ENCODE peak calls at places on chromosomes 4 and X, in ten cellular contexts. One of them, this sample, is unnamed.

GRCh38 chr4:53100801-53101581 is 238.9 kb downstream of the RASL11B start:
- DNase-seq in small intestine: no peak
- DNase-seq in skeletal muscle cell: peak
- DNase-seq in HEK293T: no peak
- DNase-seq in stimulated activated CD8-positive, alpha-beta memory T cell treated with anti-CD3 and anti-CD28 coated beads, Interleukin-15, amount 100 ng/mL, for 4 hours: no peak
- DNase-seq in GM19239: no peak
- DNase-seq in T-helper 2 cell: no peak
- DNase-seq in H1: no peak
- DNase-seq in activated naive CD8-positive, alpha-beta T cell treated with anti-CD3 and anti-CD28 coated beads, Interleukin-2, amount 10 ng/mL, durations not matched to agents 7 days and 5 days: no peak
- DNase-seq in SW480: no peak
- DNase-seq in this sample: no peak

GRCh38 chrX:64580035-64580434 is 184.8 kb upstream of the MTMR8 start:
- DNase-seq in small intestine: no peak
- DNase-seq in skeletal muscle cell: no peak
- DNase-seq in HEK293T: no peak
- DNase-seq in stimulated activated CD8-positive, alpha-beta memory T cell treated with anti-CD3 and anti-CD28 coated beads, Interleukin-15, amount 100 ng/mL, for 4 hours: no peak
- DNase-seq in GM19239: no peak
- DNase-seq in T-helper 2 cell: no peak
- DNase-seq in H1: no peak
- DNase-seq in activated naive CD8-positive, alpha-beta T cell treated with anti-CD3 and anti-CD28 coated beads, Interleukin-2, amount 10 ng/mL, durations not matched to agents 7 days and 5 days: no peak
- DNase-seq in SW480: no peak
- DNase-seq in this sample: no peak

GRCh38 chr4:152815078-152815477 is 35.3 kb downstream of the ARFIP1 start:
- DNase-seq in small intestine: no peak
- DNase-seq in skeletal muscle cell: peak
- DNase-seq in HEK293T: no peak
- DNase-seq in stimulated activated CD8-positive, alpha-beta memory T cell treated with anti-CD3 and anti-CD28 coated beads, Interleukin-15, amount 100 ng/mL, for 4 hours: no peak
- DNase-seq in GM19239: no peak
- DNase-seq in T-helper 2 cell: no peak
- DNase-seq in H1: no peak
- DNase-seq in activated naive CD8-positive, alpha-beta T cell treated with anti-CD3 and anti-CD28 coated beads, Interleukin-2, amount 10 ng/mL, durations not matched to agents 7 days and 5 days: no peak
- DNase-seq in SW480: no peak
- DNase-seq in this sample: no peak

GRCh38 chrX:22430701-22431100 is 158.0 kb downstream of the CBLL2 start:
- DNase-seq in small intestine: no peak
- DNase-seq in skeletal muscle cell: no peak
- DNase-seq in HEK293T: no peak
- DNase-seq in stimulated activated CD8-positive, alpha-beta memory T cell treated with anti-CD3 and anti-CD28 coated beads, Interleukin-15, amount 100 ng/mL, for 4 hours: no peak
- DNase-seq in GM19239: no peak
- DNase-seq in T-helper 2 cell: no peak
- DNase-seq in H1: no peak
- DNase-seq in activated naive CD8-positive, alpha-beta T cell treated with anti-CD3 and anti-CD28 coated beads, Interleukin-2, amount 10 ng/mL, durations not matched to agents 7 days and 5 days: no peak
- DNase-seq in SW480: no peak
- DNase-seq in this sample: no peak

GRCh38 chr4:168655182-168655581 is 158.3 kb downstream of the PALLD start:
- DNase-seq in small intestine: peak
- DNase-seq in skeletal muscle cell: no peak
- DNase-seq in HEK293T: no peak
- DNase-seq in stimulated activated CD8-positive, alpha-beta memory T cell treated with anti-CD3 and anti-CD28 coated beads, Interleukin-15, amount 100 ng/mL, for 4 hours: no peak
- DNase-seq in GM19239: no peak
- DNase-seq in T-helper 2 cell: no peak
- DNase-seq in H1: no peak
- DNase-seq in activated naive CD8-positive, alpha-beta T cell treated with anti-CD3 and anti-CD28 coated beads, Interleukin-2, amount 10 ng/mL, durations not matched to agents 7 days and 5 days: no peak
- DNase-seq in SW480: no peak
- DNase-seq in this sample: no peak

GRCh38 chr4:138235419-138235952 is 6.7 kb downstream of the SLC7A11 start:
- DNase-seq in small intestine: peak
- DNase-seq in skeletal muscle cell: peak
- DNase-seq in HEK293T: no peak
- DNase-seq in stimulated activated CD8-positive, alpha-beta memory T cell treated with anti-CD3 and anti-CD28 coated beads, Interleukin-15, amount 100 ng/mL, for 4 hours: no peak
- DNase-seq in GM19239: no peak
- DNase-seq in T-helper 2 cell: no peak
- DNase-seq in H1: no peak
- DNase-seq in activated naive CD8-positive, alpha-beta T cell treated with anti-CD3 and anti-CD28 coated beads, Interleukin-2, amount 10 ng/mL, durations not matched to agents 7 days and 5 days: no peak
- DNase-seq in SW480: no peak
- DNase-seq in this sample: peak

GRCh38 chrX:23980063-23980462 is 46.9 kb downstream of the KLHL15 start:
- DNase-seq in small intestine: no peak
- DNase-seq in skeletal muscle cell: no peak
- DNase-seq in HEK293T: no peak
- DNase-seq in stimulated activated CD8-positive, alpha-beta memory T cell treated with anti-CD3 and anti-CD28 coated beads, Interleukin-15, amount 100 ng/mL, for 4 hours: no peak
- DNase-seq in GM19239: no peak
- DNase-seq in T-helper 2 cell: no peak
- DNase-seq in H1: no peak
- DNase-seq in activated naive CD8-positive, alpha-beta T cell treated with anti-CD3 and anti-CD28 coated beads, Interleukin-2, amount 10 ng/mL, durations not matched to agents 7 days and 5 days: no peak
- DNase-seq in SW480: no peak
- DNase-seq in this sample: no peak

GRCh38 chr4:38902695-38903094 is 35.1 kb downstream of the FAM114A1 start:
- DNase-seq in small intestine: peak
- DNase-seq in skeletal muscle cell: no peak
- DNase-seq in HEK293T: peak
- DNase-seq in stimulated activated CD8-positive, alpha-beta memory T cell treated with anti-CD3 and anti-CD28 coated beads, Interleukin-15, amount 100 ng/mL, for 4 hours: no peak
- DNase-seq in GM19239: peak
- DNase-seq in T-helper 2 cell: no peak
- DNase-seq in H1: no peak
- DNase-seq in activated naive CD8-positive, alpha-beta T cell treated with anti-CD3 and anti-CD28 coated beads, Interleukin-2, amount 10 ng/mL, durations not matched to agents 7 days and 5 days: no peak
- DNase-seq in SW480: peak
- DNase-seq in this sample: peak

GRCh38 chr4:28357985-28358384 is 1497.3 kb downstream of the STIM2 start:
- DNase-seq in small intestine: no peak
- DNase-seq in skeletal muscle cell: no peak
- DNase-seq in HEK293T: no peak
- DNase-seq in stimulated activated CD8-positive, alpha-beta memory T cell treated with anti-CD3 and anti-CD28 coated beads, Interleukin-15, amount 100 ng/mL, for 4 hours: no peak
- DNase-seq in GM19239: no peak
- DNase-seq in T-helper 2 cell: no peak
- DNase-seq in H1: no peak
- DNase-seq in activated naive CD8-positive, alpha-beta T cell treated with anti-CD3 and anti-CD28 coated beads, Interleukin-2, amount 10 ng/mL, durations not matched to agents 7 days and 5 days: no peak
- DNase-seq in SW480: no peak
- DNase-seq in this sample: no peak

GRCh38 chrX:148381603-148382002 is 118.8 kb upstream of the AFF2 start:
- DNase-seq in small intestine: no peak
- DNase-seq in skeletal muscle cell: no peak
- DNase-seq in HEK293T: no peak
- DNase-seq in stimulated activated CD8-positive, alpha-beta memory T cell treated with anti-CD3 and anti-CD28 coated beads, Interleukin-15, amount 100 ng/mL, for 4 hours: no peak
- DNase-seq in GM19239: no peak
- DNase-seq in T-helper 2 cell: no peak
- DNase-seq in H1: no peak
- DNase-seq in activated naive CD8-positive, alpha-beta T cell treated with anti-CD3 and anti-CD28 coated beads, Interleukin-2, amount 10 ng/mL, durations not matched to agents 7 days and 5 days: no peak
- DNase-seq in SW480: no peak
- DNase-seq in this sample: no peak